ENCODE peak calls at places on chromosomes 13 and 19, in six cellular contexts. P, L, W, I, S and H are unnamed samples.

GRCh38 chr13:59494560-59494970 is 669.2 kb downstream of the DIAPH3 start:
- DNase-seq in W (no peak), P (no peak), L (peak; percentile 93), S (no peak), I (no peak), H (no peak)

GRCh38 chr13:51000576-51001260 is 91.1 kb downstream of the RNASEH2B start:
- DNase-seq in I (no peak), L (no peak), P (no peak), S (no peak), W (no peak), H (no peak)

GRCh38 chr13:97327521-97328221 is 105.5 kb downstream of the MBNL2 start:
- DNase-seq in P (no peak), S (no peak), W (no peak), I (no peak), L (peak; percentile 60), H (no peak)

GRCh38 chr19:40778865-40779284 is 828 bp downstream of the RAB4B start:
- DNase-seq in I (no peak), W (no peak), L (no peak), S (no peak), P (no peak), H (no peak)

GRCh38 chr13:99064624-99065249 is 86.9 kb upstream of the DOCK9 start:
- DNase-seq in S (no peak), W (no peak), I (no peak), L (no peak), P (no peak), H (no peak)

GRCh38 chr13:34257980-34258379 is 440.0 kb downstream of the RFC3 start:
- DNase-seq in L (no peak), W (no peak), P (no peak), S (peak; percentile 3), I (no peak), H (no peak)

GRCh38 chr13:40438999-40439797 is 227.2 kb downstream of the FOXO1 start:
- DNase-seq in P (no peak), L (peak; percentile 83), W (no peak), I (no peak), S (no peak), H (no peak)

GRCh38 chr13:29605860-29606526 is 10.5 kb upstream of the SLC7A1 start:
- DNase-seq in L (no peak), S (no peak), I (no peak), W (no peak), P (no peak), H (no peak)

GRCh38 chr13:26941345-26942174 is 181.0 kb upstream of the GPR12 start:
- DNase-seq in P (no peak), W (no peak), I (no peak), L (no peak), S (no peak), H (no peak)

GRCh38 chr19:47582320-47582909 is 9.5 kb upstream of the ZNF541 start:
- DNase-seq in P (no peak), W (no peak), S (no peak), L (no peak), I (no peak), H (no peak)

GRCh38 chr19:12787458-12787857 is 3.8 kb upstream of the JUNB start:
- DNase-seq in I (no peak), W (no peak), S (no peak), L (no peak), P (no peak), H (no peak)

GRCh38 chr19:42480335-42481095 is 37.8 kb upstream of the CXCL17 start:
- DNase-seq in S (no peak), W (no peak), P (no peak), I (no peak), L (no peak), H (no peak)

GRCh38 chr13:85408415-85408814 is 390.8 kb downstream of the SLITRK6 start:
- DNase-seq in P (no peak), W (no peak), L (no peak), S (no peak), I (no peak), H (no peak)

GRCh38 chr13:45564108-45564507 is 51.4 kb downstream of the ERICH6B start:
- DNase-seq in W (no peak), P (no peak), I (no peak), L (peak; percentile 7), S (no peak), H (no peak)

GRCh38 chr13:33355470-33355869 is 69.9 kb upstream of the STARD13 start:
- DNase-seq in L (no peak), S (peak; percentile 67), W (no peak), P (no peak), I (no peak), H (peak; percentile 28)

GRCh38 chr19:48043675-48044258 is at the start of gene CABP5:
- DNase-seq in S (no peak), I (no peak), W (no peak), L (no peak), P (no peak), H (no peak)

GRCh38 chr19:53772943-53773342 is 51.2 kb downstream of the NLRP12 start:
- DNase-seq in P (peak; percentile 61), W (no peak), S (peak; percentile 8), I (no peak), L (peak; percentile 66), H (peak; percentile 41)

GRCh38 chr13:84607614-84608013 is 725.3 kb upstream of the SLITRK1 start:
- DNase-seq in I (no peak), P (no peak), S (no peak), L (no peak), W (no peak), H (no peak)

GRCh38 chr13:40059540-40060232 is 404.2 kb downstream of the COG6 start:
- DNase-seq in I (no peak), P (no peak), S (no peak), W (no peak), L (no peak), H (no peak)

GRCh38 chr19:46111376-46111775 is 13.1 kb downstream of the IGFL3 start:
- DNase-seq in S (no peak), P (no peak), L (no peak), W (no peak), I (no peak), H (no peak)
- TF ChIP-seq POLR2AphosphoS5 in S (no peak), P (no peak), L (no peak), W (no peak), I (no peak), H (no peak)

DNA sequence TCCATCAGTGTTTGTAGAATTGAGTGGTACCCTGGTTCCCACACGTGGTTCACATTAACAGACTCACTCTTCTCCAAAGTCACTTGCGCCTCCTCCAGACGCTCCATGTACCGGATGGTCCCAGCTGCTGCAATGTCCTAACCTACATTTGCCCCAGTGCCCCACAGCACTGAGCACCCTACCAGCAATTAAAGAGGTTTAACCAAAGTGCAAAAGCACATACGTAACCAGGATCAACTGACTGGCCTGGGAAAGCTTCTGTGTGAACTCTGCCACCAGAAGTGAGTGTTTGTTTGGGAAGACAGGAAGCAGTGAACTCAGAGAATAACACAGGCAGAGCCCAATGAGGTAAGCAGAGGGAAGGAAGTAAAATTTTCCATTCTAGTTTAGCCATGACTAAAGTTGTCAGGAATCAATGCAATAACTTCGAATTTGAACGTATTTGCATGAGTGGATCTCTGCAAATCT is 7.3 kb upstream of the MEDAG start:
- DNase-seq in S (no peak), L (peak; percentile 99), W (peak; percentile 74), I (no peak), P (no peak), H (peak; percentile 32)
- TF ChIP-seq POLR2AphosphoS5 in S (no peak), L (peak; percentile 84), W (peak; percentile 76), I (no peak), P (no peak), H (no peak)

GRCh38 chr19:16569609-16570320 is 2.5 kb downstream of the SLC35E1 start:
- DNase-seq in L (no peak), W (no peak), I (no peak), S (no peak), P (no peak), H (no peak)

GRCh38 chr19:16566702-16567101 is 5.5 kb downstream of the SLC35E1 start:
- DNase-seq in I (no peak), S (no peak), W (no peak), L (no peak), P (no peak), H (no peak)

GRCh38 chr19:16564842-16565241 is 7.4 kb downstream of the SLC35E1 start:
- DNase-seq in S (no peak), L (no peak), W (no peak), I (no peak), P (no peak), H (no peak)

GRCh38 chr19:16562608-16563025 is 9.6 kb downstream of the SLC35E1 start:
- DNase-seq in S (no peak), W (no peak), I (no peak), L (no peak), P (no peak), H (no peak)

DNA sequence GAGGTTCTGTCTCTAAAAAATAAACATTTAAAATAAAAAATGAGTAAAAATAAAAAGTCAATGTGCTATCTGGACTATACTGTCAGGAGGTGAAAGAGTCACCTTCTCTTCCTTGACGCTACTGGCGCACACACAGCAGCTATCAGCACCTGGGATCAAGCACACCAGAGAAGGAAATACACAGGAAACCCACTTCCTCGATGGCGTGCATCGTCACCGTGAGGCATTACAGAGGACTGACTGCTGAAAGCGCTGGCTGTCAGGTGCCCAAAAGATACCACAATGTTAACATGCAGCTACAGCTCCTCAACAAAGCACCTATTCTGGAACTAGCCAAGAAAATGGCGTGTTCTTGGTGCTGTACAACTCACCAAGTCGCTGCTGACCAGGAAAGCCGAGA is 6.1 kb downstream of the SLC35E1 start:
- DNase-seq in S (no peak), I (peak; percentile 90), P (no peak), W (no peak), L (peak; percentile 83), H (peak; percentile 54)
- TF ChIP-seq POLR2AphosphoS5 in S (no peak), I (no peak), P (no peak), W (no peak), L (peak; percentile 67), H (peak; percentile 52)

GRCh38 chr19:4908781-4909171 is 525 bp upstream of the UHRF1 start:
- DNase-seq in P (no peak), I (no peak), S (no peak), L (no peak), W (no peak), H (no peak)

GRCh38 chr19:4909897-4910593 is 744 bp downstream of the UHRF1 start:
- DNase-seq in L (peak; percentile 87), P (peak; percentile 68), W (peak; percentile 93), S (peak; percentile 87), I (peak; percentile 97), H (peak; percentile 99)

GRCh38 chr19:4910594-4911273 is 1.4 kb downstream of the UHRF1 start:
- DNase-seq in S (no peak), P (no peak), I (no peak), W (no peak), L (peak; percentile 40), H (peak; percentile 31)

GRCh38 chr19:4908311-4908710 is 990 bp upstream of the UHRF1 start:
- DNase-seq in L (no peak), S (no peak), P (no peak), W (no peak), I (no peak), H (no peak)

DNA sequence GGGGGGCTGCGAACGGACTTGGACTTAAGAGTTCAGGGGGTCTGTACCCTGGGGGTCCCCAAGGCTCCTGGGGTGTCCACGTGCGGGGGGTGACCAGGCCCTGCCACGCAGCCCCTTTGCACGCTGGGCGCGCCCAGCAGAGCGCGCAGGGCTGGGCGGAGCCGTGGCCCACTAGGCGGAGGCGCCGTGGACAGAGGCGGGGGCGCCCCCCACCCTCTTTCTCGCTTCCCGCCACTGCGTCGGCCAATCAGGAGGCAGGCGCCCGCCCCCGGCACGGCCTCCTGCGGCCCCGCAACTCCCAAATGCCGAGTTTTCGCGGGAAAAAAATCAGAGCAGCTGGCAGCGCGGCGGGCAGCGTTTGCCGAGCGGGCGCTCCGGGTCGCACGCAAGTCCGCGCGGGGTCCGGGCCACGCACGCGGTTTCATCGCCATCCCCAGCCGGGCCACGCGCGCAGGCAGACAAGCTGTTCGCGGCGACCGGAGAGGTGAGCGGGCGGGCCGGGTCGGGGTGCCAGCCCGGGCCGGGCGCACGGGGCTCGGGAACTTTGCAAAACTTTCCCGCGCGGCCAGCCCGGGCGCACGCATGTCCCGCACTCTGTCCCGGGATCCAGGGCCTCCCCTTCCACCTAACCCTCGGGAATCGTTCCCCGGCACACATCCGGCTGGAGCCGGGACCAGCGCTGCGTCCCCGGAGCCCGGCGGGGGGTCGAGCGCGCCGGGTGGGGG is at the start of gene UHRF1:
- DNase-seq in W (no peak), P (no peak), S (peak; percentile 74), I (no peak), L (no peak), H (no peak)
- TF ChIP-seq POLR2AphosphoS5 in W (no peak), P (no peak), S (peak; percentile 44), I (no peak), L (peak; percentile 1), H (no peak)